ENCODE peak calls at places on chromosomes 7 and 10, in nine cellular contexts. X is iPS DF 6.9; R is CD8-positive, alpha-beta T cell; E is right lobe of liver; T is tibial artery; L is endodermal cell; A is hepatocyte; N is adipocyte; D is HCT116. S is an unnamed sample. For H3K27me3 and H3K4me1, the result is how much of the 10 kb centered on the place peaks cover.

GRCh38 chr10:104045151-104046089 is 40.3 kb downstream of the COL17A1 start:
- DNase-seq in X (no peak), R (no peak), E (peak), T (no peak), L (peak), A (peak), N (peak), D (peak), S (peak)

GRCh38 chr7:129947701-129948100 is 5.1 kb downstream of the UBE2H start:
- DNase-seq in X (no peak), R (no peak), E (no peak), T (peak), L (no peak), A (no peak), N (peak), D (no peak), S (no peak)

GRCh38 chr10:49054753-49055152 is 60.6 kb downstream of the VSTM4 start:
- DNase-seq in X (no peak), R (no peak), E (no peak), T (no peak), L (no peak), A (no peak), N (no peak), D (no peak), S (no peak)

GRCh38 chr10:76070861-76071260 is 639.4 kb downstream of the LRMDA start:
- DNase-seq in X (no peak), R (no peak), E (no peak), T (no peak), L (no peak), A (no peak), N (no peak), D (no peak), S (no peak)

GRCh38 chr7:125383324-125383723 is 453.7 kb upstream of the POT1 start:
- DNase-seq in X (no peak), R (no peak), E (no peak), T (no peak), L (no peak), A (no peak), N (no peak), D (no peak), S (no peak)

GRCh38 chr7:115740043-115740442 is 290.5 kb downstream of the TFEC start:
- DNase-seq in X (no peak), R (no peak), E (no peak), T (no peak), L (no peak), A (no peak), N (no peak), D (no peak), S (no peak)

GRCh38 chr7:117190746-117191435 is 132.0 kb downstream of the WNT2 start:
- DNase-seq in X (no peak), R (no peak), E (no peak), T (no peak), L (no peak), A (no peak), N (no peak), D (no peak), S (no peak)

GRCh38 chr10:35133586-35133985 is 6.9 kb downstream of the CREM start:
- DNase-seq in X (no peak), R (no peak), E (no peak), T (no peak), L (no peak), A (no peak), N (no peak), D (no peak), S (no peak)

GRCh38 chr10:101438881-101439391 is 85.0 kb downstream of the BTRC start:
- DNase-seq in X (no peak), R (no peak), E (no peak), T (no peak), L (no peak), A (no peak), N (no peak), D (no peak), S (no peak)

GRCh38 chr10:97534746-97535367 is 36.1 kb downstream of the UBTD1 start:
- DNase-seq in X (no peak), R (no peak), E (no peak), T (no peak), L (peak), A (no peak), N (no peak), D (no peak), S (no peak)

GRCh38 chr7:46993396-46993795 is 588.5 kb downstream of the TNS3 start:
- DNase-seq in X (no peak), R (no peak), E (no peak), T (no peak), L (no peak), A (peak), N (peak), D (no peak), S (no peak)

GRCh38 chr10:35998036-35998435 is 355.9 kb upstream of the FZD8 start:
- DNase-seq in X (no peak), R (no peak), E (no peak), T (no peak), L (no peak), A (no peak), N (peak), D (no peak), S (no peak)

GRCh38 chr10:52318822-52319464 is 4.9 kb downstream of the DKK1 start:
- DNase-seq in X (no peak), R (no peak), E (no peak), T (no peak), L (no peak), A (peak), N (peak), D (peak), S (no peak)

GRCh38 chr7:143327903-143328302 is 12.0 kb downstream of the CLCN1 start:
- DNase-seq in X (no peak), R (no peak), E (no peak), T (no peak), L (no peak), A (no peak), N (no peak), D (no peak), S (no peak)

GRCh38 chr7:68943786-68944185 is 654.5 kb upstream of the AUTS2 start:
- DNase-seq in X (no peak), R (no peak), E (no peak), T (no peak), L (no peak), A (no peak), N (no peak), D (no peak), S (no peak)

GRCh38 chr7:4103352-4104091 is 578.6 kb upstream of the FOXK1 start:
- DNase-seq in X (no peak), R (no peak), E (no peak), T (no peak), L (peak), A (no peak), N (peak), D (peak), S (no peak)

GRCh38 chr7:103877565-103877964 is 111.9 kb downstream of the RELN start:
- DNase-seq in X (no peak), R (no peak), E (no peak), T (no peak), L (no peak), A (no peak), N (no peak), D (no peak), S (no peak)

GRCh38 chr7:123537026-123537642 is 2.7 kb upstream of the IQUB start:
- DNase-seq in X (no peak), R (no peak), E (no peak), T (no peak), L (no peak), A (peak), N (peak), D (no peak), S (no peak)

GRCh38 chr10:99172130-99172738 is 63.4 kb downstream of the HPSE2 start:
- DNase-seq in X (peak), R (no peak), E (peak), T (no peak), L (peak), A (peak), N (peak), D (peak), S (no peak)

GRCh38 chr7:30412810-30413504 is 65.6 kb downstream of the NOD1 start:
- DNase-seq in X (peak), R (peak), E (no peak), T (no peak), L (peak), A (peak), N (peak), D (peak), S (no peak)

GRCh38 chr7:818031-818699 is 14.1 kb upstream of the SUN1 start:
- DNase-seq in X (no peak), R (no peak), E (no peak), T (no peak), L (no peak), A (no peak), N (peak), D (peak), S (no peak)

GRCh38 chr7:140403878-140404564 is at the start of gene RAB19:
- DNase-seq in X (peak), R (peak), E (peak), T (no peak), L (peak), A (peak), N (no peak), D (peak), S (no peak)

GRCh38 chr10:115402690-115403089 is 309.5 kb downstream of the ATRNL1 start:
- DNase-seq in X (no peak), R (no peak), E (no peak), T (no peak), L (no peak), A (peak), N (peak), D (no peak), S (no peak)

GRCh38 chr10:4984223-4984622 is 19.4 kb downstream of the AKR1C2 start:
- DNase-seq in X (no peak), R (no peak), E (no peak), T (no peak), L (no peak), A (no peak), N (no peak), D (no peak), S (no peak)

GRCh38 chr7:16847381-16847860 is 34.4 kb downstream of the AGR3 start:
- DNase-seq in X (no peak), R (no peak), E (no peak), T (no peak), L (no peak), A (peak), N (peak), D (no peak), S (no peak)

GRCh38 chr10:88952647-88953111 is at the start of gene ACTA2:
- DNase-seq in X (no peak), R (no peak), E (no peak), T (peak), L (no peak), A (peak), N (peak), D (no peak), S (no peak)

GRCh38 chr10:88953662-88954061 is 1.1 kb upstream of the ACTA2 start:
- DNase-seq in X (no peak), R (no peak), E (no peak), T (no peak), L (no peak), A (no peak), N (no peak), D (no peak), S (no peak)

GRCh38 chr10:88946965-88947590 is 5.5 kb downstream of the ACTA2 start:
- DNase-seq in X (no peak), R (no peak), E (no peak), T (no peak), L (no peak), A (no peak), N (peak), D (no peak), S (no peak)

GRCh38 chr10:88949051-88949450 is 3.5 kb downstream of the ACTA2 start:
- DNase-seq in X (no peak), R (no peak), E (no peak), T (no peak), L (no peak), A (no peak), N (no peak), D (no peak), S (no peak)

DNA sequence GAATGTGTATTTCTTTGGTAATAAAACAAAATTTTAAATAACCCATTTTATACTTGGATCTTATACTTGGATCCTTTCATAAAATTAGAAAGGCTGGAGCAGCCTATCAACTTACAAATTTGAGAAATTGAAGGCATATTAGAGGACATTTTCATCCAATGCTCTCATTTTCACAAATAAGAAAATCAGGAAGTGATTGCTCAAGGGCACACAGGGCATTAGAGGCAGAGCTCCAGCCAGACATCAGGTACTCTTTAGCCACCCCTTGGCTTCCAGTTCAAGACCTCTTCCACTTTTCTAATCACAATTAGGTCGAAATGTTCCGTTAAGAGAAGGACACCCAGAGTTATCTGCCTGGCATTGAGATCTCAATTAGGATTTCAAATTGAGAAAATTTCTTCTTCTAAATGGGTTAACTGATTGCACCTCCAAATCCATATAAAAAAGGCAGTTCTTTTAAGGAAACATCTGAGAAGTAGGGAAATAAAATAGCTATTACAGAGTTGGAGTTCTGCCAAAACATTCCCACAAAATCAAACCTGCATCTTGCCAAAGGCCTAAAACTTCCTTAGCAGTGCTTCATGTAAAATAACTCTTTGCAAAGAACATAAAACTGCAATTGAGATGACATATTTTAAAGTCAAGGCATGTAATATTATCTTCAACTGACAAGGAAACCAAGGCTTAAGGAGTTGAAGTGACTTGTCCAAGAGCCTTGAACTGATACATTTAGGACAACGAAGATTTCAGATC is 2.5 kb downstream of the ACTA2 start:
- DNase-seq in X (no peak), R (no peak), E (no peak), T (no peak), L (no peak), A (no peak), N (peak), D (no peak), S (no peak)
- H3K27me3 ChIP-seq in X (under half), R (under half), E (under half), T (under half), L (under half), A (under half), N (under half), D (under half), S (under half)

GRCh38 chr7:131919920-131920709 is 363.7 kb upstream of the PODXL start:
- DNase-seq in X (no peak), R (no peak), E (no peak), T (no peak), L (peak), A (no peak), N (no peak), D (no peak), S (peak)
- H3K4me1 ChIP-seq in X (under half), R (under half), E (under half), T (under half), L (under half), A (under half), N (under half), D (under half), S (under half)

GRCh38 chr7:37225255-37226012 is 223.2 kb downstream of the ELMO1 start:
- DNase-seq in X (no peak), R (no peak), E (no peak), T (no peak), L (no peak), A (no peak), N (no peak), D (no peak), S (no peak)

GRCh38 chr7:37230221-37230620 is 218.4 kb downstream of the ELMO1 start:
- DNase-seq in X (no peak), R (no peak), E (no peak), T (no peak), L (no peak), A (no peak), N (peak), D (no peak), S (no peak)

GRCh38 chr7:37229381-37229780 is 219.3 kb downstream of the ELMO1 start:
- DNase-seq in X (no peak), R (no peak), E (no peak), T (no peak), L (no peak), A (no peak), N (no peak), D (no peak), S (no peak)

GRCh38 chr7:37220664-37221063 is 228.0 kb downstream of the ELMO1 start:
- DNase-seq in X (no peak), R (no peak), E (no peak), T (no peak), L (peak), A (no peak), N (no peak), D (no peak), S (no peak)

GRCh38 chr7:37224746-37225145 is 223.9 kb downstream of the ELMO1 start:
- DNase-seq in X (no peak), R (no peak), E (no peak), T (no peak), L (no peak), A (no peak), N (no peak), D (no peak), S (no peak)
- H3K27me3 ChIP-seq in X (under half), R (under half), E (under half), T (under half), L (under half), A (under half), N (under half), D (half or more), S (under half)

DNA sequence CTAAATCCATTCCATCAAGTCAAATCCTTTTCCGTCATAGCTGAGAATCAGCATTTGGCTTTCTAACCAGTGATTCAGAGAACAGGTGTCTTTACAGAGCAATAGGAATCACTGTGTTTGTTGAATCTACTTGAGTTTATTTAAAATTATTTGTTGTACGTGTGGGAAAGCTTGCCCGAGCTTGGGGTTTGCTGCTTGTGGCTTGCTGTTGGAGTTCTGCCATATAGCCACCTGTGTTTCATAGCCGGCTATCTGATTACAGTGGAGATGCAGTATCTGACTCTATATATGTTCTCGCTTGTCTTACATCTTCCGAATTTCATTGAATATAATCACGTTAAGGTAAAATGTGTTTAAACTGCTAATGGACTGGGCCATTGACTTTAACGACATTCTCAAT is 274.3 kb upstream of the MKI67 start:
- DNase-seq in X (no peak), R (no peak), E (no peak), T (no peak), L (peak), A (no peak), N (no peak), D (no peak), S (no peak)
- H3K4me1 ChIP-seq in X (under half), R (under half), E (under half), T (under half), L (under half), A (under half), N (under half), D (under half), S (under half)

GRCh38 chr10:132748545-132749427 is 37.2 kb downstream of the NKX6-2 start:
- DNase-seq in X (no peak), R (no peak), E (no peak), T (no peak), L (no peak), A (no peak), N (no peak), D (no peak), S (no peak)
- H3K27me3 ChIP-seq in X (under half), R (under half), E (under half), T (under half), L (under half), A (under half), N (under half), D (under half), S (under half)

GRCh38 chr10:119237722-119238436 is 30.5 kb downstream of the GRK5 start:
- DNase-seq in X (no peak), R (no peak), E (no peak), T (no peak), L (peak), A (no peak), N (no peak), D (no peak), S (no peak)

GRCh38 chr10:119235381-119235780 is 28.0 kb downstream of the GRK5 start:
- DNase-seq in X (no peak), R (no peak), E (no peak), T (no peak), L (no peak), A (no peak), N (no peak), D (no peak), S (no peak)

GRCh38 chr10:119233821-119234220 is 26.4 kb downstream of the GRK5 start:
- DNase-seq in X (no peak), R (no peak), E (no peak), T (peak), L (no peak), A (no peak), N (no peak), D (no peak), S (no peak)

GRCh38 chr10:119231654-119232053 is 24.3 kb downstream of the GRK5 start:
- DNase-seq in X (no peak), R (no peak), E (no peak), T (no peak), L (no peak), A (no peak), N (no peak), D (no peak), S (no peak)

DNA sequence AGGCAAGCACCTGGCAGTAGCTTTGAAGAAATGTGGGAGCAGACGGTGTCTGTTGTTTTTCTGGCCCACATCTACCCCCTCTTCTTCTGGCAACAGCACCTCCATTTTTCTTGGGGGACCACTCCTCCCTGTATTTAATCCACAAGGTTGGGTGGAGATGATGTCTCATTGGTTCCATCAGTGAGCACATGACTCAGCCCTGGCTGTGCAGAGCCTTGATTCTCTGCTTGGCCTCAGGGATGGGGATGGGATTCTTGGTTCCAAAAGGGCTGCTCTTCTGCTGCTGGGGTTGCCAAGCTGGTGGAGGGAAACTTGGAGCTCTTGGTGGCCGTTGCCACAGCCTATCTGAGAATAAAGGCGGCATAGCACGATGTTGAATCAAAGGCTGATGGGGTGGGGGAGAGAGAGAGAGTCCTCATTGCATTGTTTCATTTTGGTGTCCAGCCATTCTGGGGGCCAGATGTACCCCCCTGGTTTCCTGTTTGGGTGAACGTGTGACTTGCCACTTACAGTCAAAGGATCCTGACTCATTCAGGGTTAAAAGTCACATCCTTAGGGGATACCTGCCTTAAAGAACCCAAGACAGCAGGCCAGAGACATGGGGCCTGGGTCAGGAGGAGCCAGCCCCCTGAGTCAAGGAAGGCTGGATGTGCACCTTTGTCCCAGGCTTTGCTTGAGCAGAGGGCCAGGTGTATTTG is 25.9 kb downstream of the GRK5 start:
- DNase-seq in X (no peak), R (no peak), E (no peak), T (peak), L (no peak), A (no peak), N (no peak), D (no peak), S (no peak)
- H3K4me1 ChIP-seq in X (under half), R (under half), E (under half), T (half or more), L (under half), A (under half), N (under half), D (under half), S (under half)

DNA sequence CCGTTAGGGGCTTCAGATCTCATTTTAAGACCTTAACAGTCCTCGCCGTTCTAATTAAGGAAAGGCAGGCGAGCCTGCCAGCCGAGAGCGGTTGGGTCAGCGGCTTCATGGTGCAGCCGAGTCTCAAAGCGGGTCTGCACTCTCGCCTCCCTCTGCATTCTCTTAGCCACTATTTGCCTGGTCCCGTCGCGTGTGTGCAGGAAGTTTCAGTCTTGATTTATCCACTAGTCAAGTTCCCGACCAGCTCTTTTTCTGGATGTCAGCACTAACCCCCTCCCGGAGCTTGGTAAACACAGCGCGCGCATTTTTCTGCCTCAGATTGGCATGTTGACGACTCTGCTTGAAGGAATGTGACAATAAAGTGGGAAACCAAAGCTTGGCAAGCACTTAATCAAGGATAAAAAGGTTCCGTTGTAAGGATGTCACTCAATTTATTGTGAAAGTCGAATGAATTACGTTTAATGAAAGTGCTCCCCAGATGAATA is 7.7 kb downstream of the NXPH1 start:
- DNase-seq in X (no peak), R (no peak), E (no peak), T (no peak), L (peak), A (no peak), N (no peak), D (no peak), S (no peak)
- H3K27me3 ChIP-seq in X (half or more), R (under half), E (under half), T (under half), L (half or more), A (half or more), N (half or more), D (under half), S (under half)